ENCODE peak calls at places on chromosomes 12 and 14, in five cellular contexts. J is Right ventricle myocardium inferior; Z is stimulated activated effector memory CD8-positive, alpha-beta T cell treated with anti-CD3 and anti-CD28 coated beads, Interleukin-12 subunit alpha, Interleukin-12 subunit beta, amount 100 ng/mL, for 72 hours; M is memory B cell; I is activated CD4-positive, CD25-positive, alpha-beta regulatory T cell treated with anti-CD3 and anti-CD28 coated beads, Interleukin-2, amount 50 U/mL, for 24 hours. G is an unnamed sample.

GRCh38 chr14:86683525-86683924 is 1153.6 kb downstream of the FLRT2 start:
- ATAC-seq in Z (no peak), J (no peak), M (no peak), I (no peak), G (no peak)

GRCh38 chr12:48119834-48120195 is 651 bp downstream of the PFKM start:
- ATAC-seq in J (no peak), Z (no peak), I (no peak), M (no peak), G (peak)

GRCh38 chr12:100927825-100928224 is 133.2 kb downstream of the ANO4 start:
- ATAC-seq in J (no peak), Z (no peak), I (no peak), M (no peak), G (no peak)

GRCh38 chr12:111673503-111673902 is 12.3 kb downstream of the BRAP start:
- ATAC-seq in J (no peak), Z (no peak), M (no peak), I (no peak), G (no peak)

GRCh38 chr12:22100952-22101748 is 55.1 kb downstream of the CMAS start:
- ATAC-seq in Z (peak), M (peak), J (peak), I (peak), G (peak)

GRCh38 chr14:53032161-53032803 is 81.4 kb upstream of the FERMT2 start:
- ATAC-seq in I (no peak), Z (no peak), J (peak), M (no peak), G (peak)

GRCh38 chr14:91021991-91022621 is 38.3 kb downstream of the RPS6KA5 start:
- ATAC-seq in Z (peak), I (peak), M (peak), J (no peak), G (no peak)

GRCh38 chr12:50520808-50521207 is 16.0 kb downstream of the DIP2B start:
- ATAC-seq in I (no peak), J (peak), Z (no peak), M (no peak), G (peak)

GRCh38 chr14:86675059-86675458 is 1145.1 kb downstream of the FLRT2 start:
- ATAC-seq in Z (no peak), J (no peak), M (no peak), I (no peak), G (no peak)

GRCh38 chr12:101877816-101878811 is 734 bp downstream of the DRAM1 start:
- ATAC-seq in Z (peak), J (peak), M (no peak), I (peak), G (peak)

GRCh38 chr14:54784060-54784459 is 118.6 kb downstream of the GCH1 start:
- ATAC-seq in M (no peak), Z (no peak), J (peak), I (no peak), G (no peak)

GRCh38 chr12:11669348-11669747 is 19.9 kb downstream of the ETV6 start:
- ATAC-seq in Z (no peak), J (no peak), M (no peak), I (no peak), G (no peak)

GRCh38 chr12:60393093-60393492 is 797.3 kb downstream of the SLC16A7 start:
- ATAC-seq in Z (no peak), I (no peak), J (no peak), M (no peak), G (no peak)

GRCh38 chr12:76646366-76646765 is 86.8 kb upstream of the OSBPL8 start:
- ATAC-seq in M (no peak), J (no peak), I (no peak), Z (no peak), G (no peak)